ENCODE peak calls at places on chromosomes 12 and 14, in six cellular contexts. T, Q, O, P, W and M are unnamed samples.

GRCh38 chr12:101299931-101300330 is 20.0 kb downstream of the UTP20 start:
- DNase-seq in Q (no peak), P (peak), O (no peak), T (no peak), W (no peak), M (no peak)

GRCh38 chr12:71158361-71158882 is 623 bp upstream of the TSPAN8 start:
- DNase-seq in W (no peak), T (no peak), P (peak), O (no peak), Q (no peak), M (peak)

GRCh38 chr14:27411021-27411420 is 813.2 kb upstream of the NOVA1 start:
- DNase-seq in T (no peak), O (no peak), Q (no peak), P (no peak), W (no peak), M (no peak)

GRCh38 chr12:120181991-120182631 is 12.4 kb downstream of the GCN1 start:
- DNase-seq in O (no peak), P (peak), W (no peak), Q (no peak), T (no peak), M (no peak)

GRCh38 chr14:91929700-91930099 is 17.8 kb downstream of the FBLN5 start:
- DNase-seq in P (no peak), W (no peak), Q (no peak), O (no peak), T (no peak), M (no peak)

GRCh38 chr12:95424271-95424994 is 49.5 kb upstream of the METAP2 start:
- DNase-seq in P (no peak), T (no peak), Q (no peak), W (no peak), O (no peak), M (peak)

GRCh38 chr12:120394483-120395367 is 25.8 kb upstream of the MSI1 start:
- DNase-seq in W (no peak), T (no peak), P (no peak), O (no peak), Q (no peak), M (no peak)

GRCh38 chr14:33839193-33840076 is 111.4 kb downstream of the EGLN3 start:
- DNase-seq in P (peak), W (peak), Q (no peak), O (peak), T (peak), M (peak)

GRCh38 chr14:50668008-50668851 is at the start of gene SAV1:
- DNase-seq in O (peak), W (peak), T (no peak), P (peak), Q (no peak), M (peak)

GRCh38 chr14:63605041-63605532 is 36.6 kb downstream of the WDR89 start:
- DNase-seq in P (no peak), O (no peak), T (no peak), Q (no peak), W (no peak), M (no peak)

GRCh38 chr12:59664495-59664894 is 68.7 kb downstream of the SLC16A7 start:
- DNase-seq in O (no peak), T (no peak), Q (no peak), W (no peak), P (no peak), M (no peak)

DNA sequence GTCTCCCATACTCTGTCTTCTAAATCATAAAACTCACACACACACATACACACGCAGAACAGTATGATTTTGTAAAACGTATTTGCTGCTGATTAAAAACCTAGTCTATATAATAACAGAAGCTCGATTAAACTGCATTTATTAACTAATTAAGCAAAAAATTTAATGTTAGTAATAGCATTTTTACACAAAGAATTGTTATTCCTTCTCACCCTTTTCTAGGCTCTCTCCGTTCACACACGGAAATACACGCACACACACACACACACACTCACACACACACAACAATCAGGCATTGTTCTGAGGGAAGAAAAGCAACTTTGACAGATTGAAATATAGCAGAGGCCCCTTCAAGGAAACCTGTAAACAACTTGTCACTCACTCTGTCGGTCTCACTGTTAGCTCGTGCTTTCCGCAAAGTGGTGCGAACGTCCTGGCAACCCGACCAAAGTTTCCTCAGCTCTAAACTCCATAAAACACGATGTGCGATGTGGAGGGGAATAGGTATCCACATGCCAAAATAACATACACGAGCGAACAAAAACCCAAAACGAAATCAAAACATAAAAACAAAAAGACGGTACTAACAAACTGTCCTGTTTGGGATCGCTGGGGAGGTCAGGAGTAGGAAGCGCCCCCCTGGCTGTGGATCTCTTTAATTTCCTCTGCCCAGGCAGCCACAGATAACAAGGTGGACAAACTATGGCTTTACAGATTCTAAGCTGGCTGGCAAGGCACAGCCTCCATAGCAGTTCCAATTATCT is 723 bp upstream of the SOX5 start:
- DNase-seq in O (peak), P (peak), T (no peak), W (no peak), Q (no peak), M (peak)
- TF ChIP-seq MYC in O (no peak), P (no peak), T (no peak), W (no peak), Q (no peak), M (no peak)

GRCh38 chr12:12685305-12685704 is 10.7 kb downstream of the GPR19 start:
- DNase-seq in O (no peak), P (no peak), T (no peak), Q (no peak), W (no peak), M (no peak)
- TF ChIP-seq MYC in O (no peak), P (no peak), T (no peak), Q (no peak), W (no peak), M (no peak)

GRCh38 chr12:51429705-51430104 is 5.1 kb downstream of the SLC4A8 start:
- DNase-seq in W (no peak), O (no peak), Q (no peak), P (no peak), T (no peak), M (no peak)

GRCh38 chr12:51424662-51425539 is at the start of gene SLC4A8:
- DNase-seq in O (peak), P (peak), W (peak), Q (no peak), T (peak), M (peak)

GRCh38 chr12:51434305-51434704 is 9.7 kb downstream of the SLC4A8 start:
- DNase-seq in P (no peak), W (no peak), Q (no peak), O (no peak), T (no peak), M (no peak)

GRCh38 chr12:51428256-51428655 is 3.6 kb downstream of the SLC4A8 start:
- DNase-seq in T (no peak), P (no peak), O (no peak), W (no peak), Q (no peak), M (no peak)

DNA sequence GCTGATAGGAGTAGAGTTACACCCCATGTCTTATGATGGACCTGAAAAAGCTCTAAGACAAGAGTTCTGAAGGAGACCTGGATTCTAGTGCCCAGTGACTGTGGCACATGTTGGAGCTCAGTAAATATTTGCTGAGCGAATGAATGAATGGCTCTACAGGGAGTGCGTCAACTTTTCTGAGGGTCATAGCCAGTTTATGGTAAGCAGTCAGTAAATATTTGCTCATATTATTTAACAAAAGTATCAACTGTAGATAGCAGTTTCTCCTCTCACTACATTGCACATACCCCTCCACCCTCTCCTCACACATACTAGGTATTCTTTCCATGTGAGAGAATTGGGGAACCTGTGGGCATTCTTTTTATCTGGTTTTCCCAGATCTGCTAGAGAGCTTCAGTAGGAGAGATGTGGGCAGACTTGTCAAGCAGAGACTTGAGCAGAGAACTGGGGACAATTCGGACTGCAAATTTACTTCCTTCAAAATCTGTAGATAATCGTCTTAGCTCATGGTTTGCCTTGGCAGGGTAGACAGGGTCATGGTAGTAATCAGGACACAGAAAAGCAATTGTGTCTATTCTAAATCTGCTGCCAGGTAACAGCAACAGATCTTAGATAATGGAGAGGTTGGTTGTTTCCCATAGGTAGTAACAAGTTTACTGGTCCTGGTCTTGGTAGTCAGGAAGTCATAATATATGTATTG is 5.7 kb downstream of the SLC4A8 start:
- DNase-seq in O (no peak), P (peak), T (no peak), Q (no peak), W (no peak), M (no peak)
- TF ChIP-seq MYC in O (no peak), P (no peak), T (no peak), Q (no peak), W (no peak), M (no peak)

GRCh38 chr14:37167151-37168047 is 5.0 kb downstream of the SLC25A21 start:
- DNase-seq in T (no peak), O (peak), P (no peak), Q (no peak), W (no peak), M (no peak)

GRCh38 chr14:37170237-37170636 is 2.2 kb downstream of the SLC25A21 start:
- DNase-seq in W (no peak), O (no peak), P (no peak), Q (no peak), T (no peak), M (no peak)

GRCh38 chr14:37170993-37171392 is 1.4 kb downstream of the SLC25A21 start:
- DNase-seq in W (no peak), T (no peak), P (no peak), Q (no peak), O (no peak), M (no peak)

GRCh38 chr14:37168721-37169120 is 3.7 kb downstream of the SLC25A21 start:
- DNase-seq in W (no peak), O (peak), P (no peak), T (no peak), Q (no peak), M (no peak)

GRCh38 chr14:37165794-37166193 is 6.6 kb downstream of the SLC25A21 start:
- DNase-seq in P (no peak), Q (no peak), W (no peak), T (no peak), O (no peak), M (no peak)
- TF ChIP-seq MYC in P (no peak), Q (no peak), W (no peak), T (no peak), O (no peak), M (no peak)

DNA sequence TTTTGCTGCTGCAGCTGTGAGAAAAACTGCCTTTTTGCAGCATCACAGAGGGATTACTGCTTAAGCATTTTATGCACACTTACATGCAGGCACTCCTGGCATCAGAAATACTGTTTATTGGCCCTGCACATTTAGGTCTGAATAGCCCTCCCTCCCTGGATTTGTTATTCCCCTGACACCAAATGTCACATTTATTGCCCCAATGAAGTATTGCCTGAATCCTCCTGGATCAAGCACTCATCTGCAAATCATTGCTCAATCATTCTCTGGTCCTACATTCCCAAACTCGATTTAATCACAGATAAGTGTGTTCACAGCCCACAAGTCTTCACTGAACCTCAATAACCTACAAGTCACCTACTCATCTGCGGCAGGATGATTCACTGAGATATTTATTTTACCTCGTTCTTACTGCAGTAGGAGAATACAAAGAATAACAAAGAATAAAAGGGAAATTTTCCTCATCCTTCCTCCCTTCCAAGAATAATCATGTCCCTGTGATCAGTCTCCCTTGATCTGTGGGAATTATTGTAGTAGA is 42.9 kb upstream of the CCDC196 start:
- DNase-seq in W (no peak), T (no peak), O (no peak), Q (no peak), P (no peak), M (no peak)
- TF ChIP-seq MYC in W (no peak), T (no peak), O (no peak), Q (no peak), P (no peak), M (no peak)

DNA sequence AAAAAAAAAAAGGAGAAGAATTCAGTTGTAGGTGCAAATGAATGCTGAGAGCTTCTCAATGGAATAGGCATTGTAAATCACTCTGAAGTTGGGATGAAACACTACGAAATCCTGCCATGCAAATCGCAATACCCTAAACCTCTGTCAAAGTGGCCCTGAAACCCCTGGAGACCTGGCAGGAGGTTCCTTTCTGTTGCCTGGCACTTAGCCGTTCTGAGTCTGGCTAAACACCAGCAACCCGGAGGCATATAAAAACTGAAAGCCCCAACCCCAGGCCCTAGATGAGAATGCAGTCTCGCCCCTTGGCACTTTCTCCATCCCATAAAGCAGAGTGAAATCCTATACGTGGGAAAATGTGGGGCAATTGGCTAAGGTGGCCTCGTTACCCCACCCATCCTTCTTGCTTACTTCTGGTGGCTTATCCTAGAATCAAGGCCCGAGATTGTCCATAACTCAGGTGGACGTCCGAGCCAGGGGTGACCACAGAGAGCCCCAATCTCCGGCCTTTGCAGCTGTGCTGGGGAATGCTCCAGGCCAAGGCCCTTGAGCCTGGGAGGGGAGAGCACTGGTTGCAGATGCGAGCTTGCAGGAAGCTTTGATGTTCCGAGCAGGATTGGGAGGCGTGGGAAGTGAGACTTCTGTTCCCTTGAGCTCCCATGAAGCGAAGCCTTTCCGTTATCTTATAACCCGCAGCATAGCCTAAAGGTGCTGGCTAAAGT is 151.7 kb upstream of the PARP11 start:
- DNase-seq in P (no peak), Q (no peak), O (no peak), T (no peak), W (no peak), M (no peak)
- TF ChIP-seq MYC in P (no peak), Q (no peak), O (no peak), T (no peak), W (no peak), M (no peak)

GRCh38 chr12:53590661-53591060 is 35.5 kb downstream of the ATF7 start:
- DNase-seq in P (peak), T (no peak), Q (no peak), W (no peak), O (no peak), M (no peak)
- TF ChIP-seq MYC in P (no peak), T (no peak), Q (no peak), W (no peak), O (no peak), M (no peak)

GRCh38 chr12:111936869-111937268 is 76.1 kb downstream of the TMEM116 start:
- DNase-seq in O (no peak), T (no peak), P (no peak), W (no peak), Q (no peak), M (no peak)

GRCh38 chr12:111943929-111944328 is 69.0 kb downstream of the TMEM116 start:
- DNase-seq in O (no peak), Q (no peak), T (no peak), P (no peak), W (no peak), M (no peak)

GRCh38 chr12:111937429-111937828 is 75.5 kb downstream of the TMEM116 start:
- DNase-seq in O (no peak), T (no peak), P (no peak), W (no peak), Q (no peak), M (no peak)

DNA sequence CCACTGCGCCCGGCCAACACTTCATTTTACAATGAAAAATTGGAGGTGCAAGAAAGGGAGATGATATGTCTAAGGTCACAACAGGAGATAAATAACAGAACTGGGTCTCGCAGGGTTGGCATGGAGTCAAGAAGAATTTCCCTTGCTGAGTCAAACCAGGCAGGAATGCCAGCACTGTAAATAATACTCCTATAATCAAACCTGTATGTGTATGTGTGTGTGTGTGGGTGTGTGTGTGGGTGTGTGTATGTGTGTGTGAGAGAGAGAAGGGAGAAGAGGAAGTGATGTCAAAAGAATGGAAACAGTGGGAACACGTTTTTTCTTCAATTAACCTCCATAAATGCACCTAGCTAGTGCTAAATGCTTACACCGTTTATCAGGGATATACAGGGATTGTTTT is 70.4 kb downstream of the TMEM116 start:
- DNase-seq in W (peak), T (no peak), O (no peak), Q (no peak), P (no peak), M (peak)
- TF ChIP-seq MYC in W (no peak), T (no peak), O (no peak), Q (no peak), P (no peak), M (no peak)

GRCh38 chr14:61433169-61433568 is 111.8 kb downstream of the PRKCH start:
- DNase-seq in T (no peak), O (no peak), Q (no peak), W (no peak), P (no peak), M (peak)

GRCh38 chr14:61435563-61436337 is 114.4 kb downstream of the PRKCH start:
- DNase-seq in O (no peak), T (no peak), P (no peak), W (no peak), Q (no peak), M (no peak)

GRCh38 chr14:61433822-61434221 is 112.4 kb downstream of the PRKCH start:
- DNase-seq in T (no peak), W (no peak), P (no peak), O (no peak), Q (no peak), M (no peak)

GRCh38 chr14:61437383-61437782 is 116.0 kb downstream of the PRKCH start:
- DNase-seq in T (no peak), O (no peak), Q (no peak), W (no peak), P (no peak), M (no peak)

GRCh38 chr14:61434315-61434714 is 112.9 kb downstream of the PRKCH start:
- DNase-seq in P (no peak), W (no peak), O (no peak), T (no peak), Q (no peak), M (peak)
- TF ChIP-seq MYC in P (no peak), W (no peak), O (no peak), T (no peak), Q (no peak), M (no peak)